ENCODE peak calls at places on chromosomes 4 and X, in four cellular contexts. One of them, this sample, is unnamed.

GRCh38 chr4:98565646-98566403 is 92.6 kb downstream of the TSPAN5 start:
- DNase-seq in MM.1S: no peak
- DNase-seq in thoracic aorta: no peak
- DNase-seq in left lung: no peak
- DNase-seq in this sample: no peak

GRCh38 chrX:40100141-40100536 is 2.4 kb upstream of the BCOR start:
- DNase-seq in MM.1S: peak; percentile 27
- DNase-seq in thoracic aorta: no peak
- DNase-seq in left lung: peak; percentile 80
- DNase-seq in this sample: no peak

GRCh38 chrX:65528705-65529340 is 5.8 kb downstream of the LAS1L start:
- DNase-seq in MM.1S: peak; percentile 55
- DNase-seq in thoracic aorta: no peak
- DNase-seq in left lung: no peak
- DNase-seq in this sample: no peak

GRCh38 chr4:168893205-168893604 is 116.8 kb downstream of the CBR4 start:
- DNase-seq in MM.1S: no peak
- DNase-seq in thoracic aorta: no peak
- DNase-seq in left lung: no peak
- DNase-seq in this sample: no peak

GRCh38 chr4:38013461-38014366 is 53.5 kb downstream of the PTTG2 start:
- DNase-seq in MM.1S: no peak
- DNase-seq in thoracic aorta: no peak
- DNase-seq in left lung: no peak
- DNase-seq in this sample: no peak

GRCh38 chr4:121107507-121107906 is 35.2 kb upstream of the NDNF start:
- DNase-seq in MM.1S: no peak
- DNase-seq in thoracic aorta: no peak
- DNase-seq in left lung: no peak
- DNase-seq in this sample: no peak

GRCh38 chr4:115668396-115668795 is 555.0 kb upstream of the NDST4 start:
- DNase-seq in MM.1S: no peak
- DNase-seq in thoracic aorta: no peak
- DNase-seq in left lung: no peak
- DNase-seq in this sample: no peak

GRCh38 chr4:27154706-27155105 is 294.1 kb downstream of the STIM2 start:
- DNase-seq in MM.1S: no peak
- DNase-seq in thoracic aorta: no peak
- DNase-seq in left lung: no peak
- DNase-seq in this sample: no peak

GRCh38 chr4:53306729-53307128 is 59.1 kb downstream of the SCFD2 start:
- DNase-seq in MM.1S: no peak
- DNase-seq in thoracic aorta: no peak
- DNase-seq in left lung: no peak
- DNase-seq in this sample: peak; percentile 80

GRCh38 chr4:8540072-8540471 is 40.1 kb upstream of the GPR78 start:
- DNase-seq in MM.1S: peak; percentile 26
- DNase-seq in thoracic aorta: no peak
- DNase-seq in left lung: peak; percentile 61
- DNase-seq in this sample: no peak

GRCh38 chrX:101668143-101668542 is 8.5 kb upstream of the ARMCX2 start:
- DNase-seq in MM.1S: no peak
- DNase-seq in thoracic aorta: no peak
- DNase-seq in left lung: no peak
- DNase-seq in this sample: no peak

GRCh38 chr4:53044651-53044960 is 182.5 kb downstream of the RASL11B start:
- DNase-seq in MM.1S: no peak
- DNase-seq in thoracic aorta: no peak
- DNase-seq in left lung: no peak
- DNase-seq in this sample: no peak

GRCh38 chrX:153983321-153983729 is 10.8 kb downstream of the TMEM187 start:
- DNase-seq in MM.1S: no peak
- DNase-seq in thoracic aorta: no peak
- DNase-seq in left lung: no peak
- DNase-seq in this sample: no peak

GRCh38 chr4:169051936-169052335 is 41.9 kb upstream of the CBR4 start:
- DNase-seq in MM.1S: no peak
- DNase-seq in thoracic aorta: no peak
- DNase-seq in left lung: no peak
- DNase-seq in this sample: no peak

GRCh38 chr4:155929833-155930232 is 23.8 kb downstream of the CTSO start:
- DNase-seq in MM.1S: no peak
- DNase-seq in thoracic aorta: no peak
- DNase-seq in left lung: no peak
- DNase-seq in this sample: no peak

GRCh38 chr4:140000232-140000631 is 153.8 kb downstream of the MAML3 start:
- DNase-seq in MM.1S: no peak
- DNase-seq in thoracic aorta: no peak
- DNase-seq in left lung: no peak
- DNase-seq in this sample: no peak

GRCh38 chrX:105658136-105658535 is 164.2 kb upstream of the NRK start:
- DNase-seq in MM.1S: no peak
- DNase-seq in thoracic aorta: no peak
- DNase-seq in left lung: no peak
- DNase-seq in this sample: no peak

GRCh38 chr4:166421556-166422156 is 548.6 kb downstream of the TLL1 start:
- DNase-seq in MM.1S: no peak
- DNase-seq in thoracic aorta: no peak
- DNase-seq in left lung: peak; percentile 31
- DNase-seq in this sample: no peak

GRCh38 chr4:52750819-52751348 is 341 bp downstream of the ERVMER34-1 start:
- DNase-seq in MM.1S: no peak
- DNase-seq in thoracic aorta: no peak
- DNase-seq in left lung: peak; percentile 79
- DNase-seq in this sample: no peak

GRCh38 chr4:75028196-75028854 is 95.4 kb downstream of the PARM1 start:
- DNase-seq in MM.1S: no peak
- DNase-seq in thoracic aorta: no peak
- DNase-seq in left lung: no peak
- DNase-seq in this sample: no peak

GRCh38 chr4:75030649-75031235 is 97.8 kb downstream of the PARM1 start:
- DNase-seq in MM.1S: no peak
- DNase-seq in thoracic aorta: no peak
- DNase-seq in left lung: no peak
- DNase-seq in this sample: no peak

GRCh38 chr4:75031746-75032145 is 98.8 kb downstream of the PARM1 start:
- DNase-seq in MM.1S: no peak
- DNase-seq in thoracic aorta: no peak
- DNase-seq in left lung: no peak
- DNase-seq in this sample: no peak

GRCh38 chr4:75025432-75025831 is 92.5 kb downstream of the PARM1 start:
- DNase-seq in MM.1S: no peak
- DNase-seq in thoracic aorta: no peak
- DNase-seq in left lung: no peak
- DNase-seq in this sample: no peak

DNA sequence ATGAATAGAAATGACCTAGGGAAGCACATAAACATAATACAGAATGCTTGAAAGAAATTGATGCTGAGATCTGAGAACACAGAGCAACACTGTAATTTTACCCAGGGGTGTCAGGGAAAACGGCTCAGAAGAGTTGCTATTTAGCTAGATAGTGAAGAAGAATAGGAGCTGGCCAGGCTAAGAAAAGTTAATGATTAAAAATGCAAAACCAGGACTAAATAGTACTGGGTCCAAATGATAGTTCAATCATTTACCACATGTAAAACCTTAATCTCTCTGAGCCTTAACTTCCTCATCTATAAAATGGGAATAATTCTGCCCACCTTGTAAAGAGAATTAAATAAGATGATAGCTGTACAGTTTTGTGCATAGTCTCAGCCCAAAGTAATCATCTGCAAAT is 97.1 kb downstream of the PARM1 start:
- DNase-seq in MM.1S: no peak
- DNase-seq in thoracic aorta: no peak
- DNase-seq in left lung: no peak
- DNase-seq in this sample: no peak
- H3K4me3 ChIP-seq in MM.1S: no peak overlapping the region
- H3K4me3 ChIP-seq in thoracic aorta: no peak overlapping the region
- H3K4me3 ChIP-seq in left lung: no peak overlapping the region
- H3K4me3 ChIP-seq in this sample: no peak overlapping the region

GRCh38 chr4:183441276-183441675 is 3.2 kb upstream of the CDKN2AIP start:
- DNase-seq in MM.1S: no peak
- DNase-seq in thoracic aorta: no peak
- DNase-seq in left lung: no peak
- DNase-seq in this sample: no peak

GRCh38 chr4:183443609-183444148 is 757 bp upstream of the CDKN2AIP start:
- DNase-seq in MM.1S: peak; percentile 56
- DNase-seq in thoracic aorta: peak; percentile 10
- DNase-seq in left lung: no peak
- DNase-seq in this sample: peak; percentile 20

GRCh38 chr4:183444953-183445543 is 612 bp downstream of the CDKN2AIP start:
- DNase-seq in MM.1S: peak; percentile 61
- DNase-seq in thoracic aorta: no peak
- DNase-seq in left lung: peak; percentile 92
- DNase-seq in this sample: no peak

GRCh38 chr4:183447646-183448045 is 3.2 kb downstream of the CDKN2AIP start:
- DNase-seq in MM.1S: no peak
- DNase-seq in thoracic aorta: no peak
- DNase-seq in left lung: no peak
- DNase-seq in this sample: no peak

DNA sequence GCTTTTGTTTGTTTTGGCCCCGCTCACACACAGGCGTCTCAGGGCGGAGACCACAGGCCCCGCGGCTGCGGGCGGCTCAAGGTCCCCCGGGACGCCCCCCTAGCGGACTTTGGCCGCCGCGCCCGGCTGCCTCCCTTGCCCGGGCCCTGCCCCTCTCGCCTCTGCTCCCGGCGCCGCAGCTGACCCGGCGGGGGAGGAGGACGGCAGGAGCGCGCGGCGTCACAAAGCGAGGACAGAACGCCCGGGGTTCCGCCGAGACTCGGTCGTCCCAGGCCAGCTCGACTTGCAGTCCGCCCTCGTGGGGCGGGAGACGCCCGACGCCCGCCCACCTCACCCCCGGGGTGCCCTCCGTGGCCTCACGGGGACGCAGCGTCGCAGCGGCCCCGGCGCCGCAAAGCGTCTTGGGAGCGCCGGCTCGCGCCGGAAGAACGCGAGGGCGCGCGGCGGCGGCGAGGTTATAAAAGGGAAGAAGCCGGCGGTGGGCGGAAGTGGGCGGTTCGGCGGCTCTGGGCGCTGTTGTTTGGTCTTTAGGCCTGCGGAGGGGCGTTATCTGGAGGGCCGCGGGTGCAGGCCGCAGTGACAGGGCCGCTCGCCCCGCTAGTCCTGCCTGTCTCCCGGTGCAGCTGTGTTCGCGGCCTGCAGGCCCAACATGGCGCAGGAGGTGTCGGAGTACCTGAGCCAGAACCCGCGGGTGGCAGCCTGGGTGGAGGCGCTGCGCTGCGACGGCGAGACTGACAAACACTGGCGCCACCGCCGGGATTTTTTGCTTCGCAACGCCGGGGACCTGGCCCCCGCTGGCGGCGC is at the start of gene CDKN2AIP:
- DNase-seq in MM.1S: peak; percentile 97
- DNase-seq in thoracic aorta: peak; percentile 54
- DNase-seq in left lung: peak; percentile 99
- DNase-seq in this sample: peak; percentile 56
- TF ChIP-seq CTCF in MM.1S: no peak
- TF ChIP-seq CTCF in thoracic aorta: peak; percentile 4
- TF ChIP-seq CTCF in left lung: peak; percentile 4
- TF ChIP-seq CTCF in this sample: peak; percentile 8

GRCh38 chr4:86359944-86360478 is at the start of gene MAPK10:
- DNase-seq in MM.1S: peak; percentile 97
- DNase-seq in thoracic aorta: peak; percentile 6
- DNase-seq in left lung: no peak
- DNase-seq in this sample: peak; percentile 19
- H3K4me3 ChIP-seq in MM.1S: peak within 1 kb of the TSS; percentile 50
- H3K4me3 ChIP-seq in thoracic aorta: peak within 1 kb of the TSS; percentile 33
- H3K4me3 ChIP-seq in left lung: no peak within 1 kb of the TSS
- H3K4me3 ChIP-seq in this sample: no peak within 1 kb of the TSS

GRCh38 chr4:11790230-11790629 is 361.5 kb upstream of the HS3ST1 start:
- DNase-seq in MM.1S: no peak
- DNase-seq in thoracic aorta: no peak
- DNase-seq in left lung: no peak
- DNase-seq in this sample: no peak
- TF ChIP-seq CTCF in MM.1S: no peak
- TF ChIP-seq CTCF in thoracic aorta: no peak
- TF ChIP-seq CTCF in left lung: no peak
- TF ChIP-seq CTCF in this sample: no peak

GRCh38 chrX:23668335-23668734 is 1.0 kb downstream of the PRDX4 start:
- DNase-seq in MM.1S: peak; percentile 17
- DNase-seq in thoracic aorta: no peak
- DNase-seq in left lung: no peak
- DNase-seq in this sample: no peak
- H3K4me3 ChIP-seq in MM.1S: peak overlapping the region; percentile 62
- H3K4me3 ChIP-seq in thoracic aorta: peak overlapping the region; percentile 82
- H3K4me3 ChIP-seq in left lung: peak overlapping the region; percentile 45
- H3K4me3 ChIP-seq in this sample: peak overlapping the region; percentile 67